ENCODE peak calls at places on chromosome 1, in five cellular contexts. One of them, this sample, is unnamed.
A peak's percentile ranks its signal among the peaks of the same experiment; 100 is the strongest.

GRCh38 chr1:7403265-7404045 is 367.6 kb upstream of the VAMP3 start:
- DNase-seq in mesenchymal stem cell: peak; percentile 50
- DNase-seq in H1: no peak
- DNase-seq in neuronal stem cell: no peak
- DNase-seq in trophoblast cell: no peak
- DNase-seq in this sample: peak; percentile 14

GRCh38 chr1:19377812-19378718 is 65.9 kb downstream of the SLC66A1 start:
- DNase-seq in mesenchymal stem cell: no peak
- DNase-seq in H1: no peak
- DNase-seq in neuronal stem cell: no peak
- DNase-seq in trophoblast cell: peak; percentile 61
- DNase-seq in this sample: no peak

GRCh38 chr1:100730130-100730529 is 10.6 kb downstream of the VCAM1 start:
- DNase-seq in H1: no peak
- DNase-seq in mesenchymal stem cell: no peak
- DNase-seq in neuronal stem cell: no peak
- DNase-seq in trophoblast cell: no peak
- DNase-seq in this sample: no peak

GRCh38 chr1:227889863-227890405 is 57.8 kb downstream of the WNT9A start:
- DNase-seq in H1: no peak
- DNase-seq in mesenchymal stem cell: no peak
- DNase-seq in neuronal stem cell: no peak
- DNase-seq in trophoblast cell: no peak
- DNase-seq in this sample: no peak

GRCh38 chr1:207397525-207397926 is 56.6 kb upstream of the CR2 start:
- DNase-seq in neuronal stem cell: no peak
- DNase-seq in mesenchymal stem cell: no peak
- DNase-seq in trophoblast cell: no peak
- DNase-seq in H1: no peak
- DNase-seq in this sample: peak; percentile 45

GRCh38 chr1:114328505-114328904 is 174.8 kb upstream of the SYT6 start:
- DNase-seq in neuronal stem cell: no peak
- DNase-seq in H1: no peak
- DNase-seq in mesenchymal stem cell: no peak
- DNase-seq in trophoblast cell: no peak
- DNase-seq in this sample: no peak

GRCh38 chr1:180360333-180361075 is 130.4 kb downstream of the LHX4 start:
- DNase-seq in trophoblast cell: no peak
- DNase-seq in H1: no peak
- DNase-seq in mesenchymal stem cell: no peak
- DNase-seq in neuronal stem cell: no peak
- DNase-seq in this sample: no peak

GRCh38 chr1:34621916-34622315 is 132.9 kb upstream of the GJB5 start:
- DNase-seq in H1: no peak
- DNase-seq in trophoblast cell: peak; percentile 89
- DNase-seq in mesenchymal stem cell: no peak
- DNase-seq in neuronal stem cell: no peak
- DNase-seq in this sample: no peak

GRCh38 chr1:53308512-53308911 is 19.4 kb downstream of the LRP8 start:
- DNase-seq in trophoblast cell: no peak
- DNase-seq in mesenchymal stem cell: no peak
- DNase-seq in neuronal stem cell: no peak
- DNase-seq in H1: no peak
- DNase-seq in this sample: no peak

GRCh38 chr1:43539726-43540434 is 9.2 kb downstream of the PTPRF start:
- DNase-seq in H1: no peak
- DNase-seq in neuronal stem cell: no peak
- DNase-seq in trophoblast cell: no peak
- DNase-seq in mesenchymal stem cell: no peak
- DNase-seq in this sample: no peak

GRCh38 chr1:43541721-43542401 is 11.2 kb downstream of the PTPRF start:
- DNase-seq in trophoblast cell: no peak
- DNase-seq in neuronal stem cell: no peak
- DNase-seq in H1: no peak
- DNase-seq in mesenchymal stem cell: no peak
- DNase-seq in this sample: no peak

GRCh38 chr1:43538969-43539368 is 8.3 kb downstream of the PTPRF start:
- DNase-seq in H1: no peak
- DNase-seq in mesenchymal stem cell: no peak
- DNase-seq in neuronal stem cell: no peak
- DNase-seq in trophoblast cell: no peak
- DNase-seq in this sample: no peak

GRCh38 chr1:43541141-43541540 is 10.5 kb downstream of the PTPRF start:
- DNase-seq in trophoblast cell: no peak
- DNase-seq in H1: no peak
- DNase-seq in mesenchymal stem cell: no peak
- DNase-seq in neuronal stem cell: no peak
- DNase-seq in this sample: no peak

GRCh38 chr1:43540653-43541071 is 10.0 kb downstream of the PTPRF start:
- DNase-seq in neuronal stem cell: no peak
- DNase-seq in trophoblast cell: no peak
- DNase-seq in mesenchymal stem cell: no peak
- DNase-seq in H1: no peak
- DNase-seq in this sample: no peak
- H2BK12ac ChIP-seq in neuronal stem cell: no peak overlapping the region
- H2BK12ac ChIP-seq in trophoblast cell: no peak overlapping the region
- H2BK12ac ChIP-seq in mesenchymal stem cell: no peak overlapping the region
- H2BK12ac ChIP-seq in H1: no peak overlapping the region
- H2BK12ac ChIP-seq in this sample: no peak overlapping the region

GRCh38 chr1:29330856-29331255 is 94.5 kb downstream of the PTPRU start:
- DNase-seq in trophoblast cell: no peak
- DNase-seq in neuronal stem cell: no peak
- DNase-seq in H1: no peak
- DNase-seq in mesenchymal stem cell: no peak
- DNase-seq in this sample: no peak
- H2BK12ac ChIP-seq in trophoblast cell: no peak overlapping the region
- H2BK12ac ChIP-seq in neuronal stem cell: no peak overlapping the region
- H2BK12ac ChIP-seq in H1: no peak overlapping the region
- H2BK12ac ChIP-seq in mesenchymal stem cell: no peak overlapping the region
- H2BK12ac ChIP-seq in this sample: no peak overlapping the region

GRCh38 chr1:172154571-172154970 is 265.9 kb upstream of the C1orf105 start:
- DNase-seq in H1: no peak
- DNase-seq in trophoblast cell: no peak
- DNase-seq in mesenchymal stem cell: peak; percentile 85
- DNase-seq in neuronal stem cell: no peak
- DNase-seq in this sample: no peak
- H2BK12ac ChIP-seq in H1: no peak overlapping the region
- H2BK12ac ChIP-seq in trophoblast cell: no peak overlapping the region
- H2BK12ac ChIP-seq in mesenchymal stem cell: no peak overlapping the region
- H2BK12ac ChIP-seq in neuronal stem cell: no peak overlapping the region
- H2BK12ac ChIP-seq in this sample: no peak overlapping the region

DNA sequence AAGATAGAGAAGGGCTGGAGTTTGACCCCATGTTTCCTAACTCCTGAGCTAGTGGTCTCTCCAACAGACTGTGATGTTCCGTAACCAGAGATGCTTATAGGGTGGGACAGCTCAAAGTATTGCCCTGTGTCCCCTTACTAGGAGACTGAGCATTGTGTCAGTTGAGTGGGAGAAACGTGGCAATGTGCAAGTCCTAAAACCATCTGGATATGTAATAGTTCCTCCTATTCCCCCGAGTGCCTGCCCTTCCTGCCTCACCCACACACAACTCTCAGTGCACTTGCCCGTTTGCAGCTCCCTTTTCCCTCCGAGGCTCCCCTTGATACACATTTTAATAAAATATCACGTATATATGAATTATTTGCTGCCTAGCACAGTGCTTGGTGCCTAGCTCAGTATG is 3.4 kb downstream of the PIGV start:
- DNase-seq in trophoblast cell: no peak
- DNase-seq in neuronal stem cell: no peak
- DNase-seq in mesenchymal stem cell: no peak
- DNase-seq in H1: no peak
- DNase-seq in this sample: no peak
- H2BK12ac ChIP-seq in trophoblast cell: no peak overlapping the region
- H2BK12ac ChIP-seq in neuronal stem cell: no peak overlapping the region
- H2BK12ac ChIP-seq in mesenchymal stem cell: no peak overlapping the region
- H2BK12ac ChIP-seq in H1: no peak overlapping the region
- H2BK12ac ChIP-seq in this sample: no peak overlapping the region

GRCh38 chr1:203443296-203443695 is 32.3 kb upstream of the PRELP start:
- DNase-seq in trophoblast cell: no peak
- DNase-seq in mesenchymal stem cell: no peak
- DNase-seq in neuronal stem cell: no peak
- DNase-seq in H1: no peak
- DNase-seq in this sample: no peak
- H2BK12ac ChIP-seq in trophoblast cell: no peak overlapping the region
- H2BK12ac ChIP-seq in mesenchymal stem cell: no peak overlapping the region
- H2BK12ac ChIP-seq in neuronal stem cell: no peak overlapping the region
- H2BK12ac ChIP-seq in H1: no peak overlapping the region
- H2BK12ac ChIP-seq in this sample: no peak overlapping the region

GRCh38 chr1:90940746-90941145 is 81.1 kb downstream of the ZNF644 start:
- DNase-seq in trophoblast cell: no peak
- DNase-seq in neuronal stem cell: no peak
- DNase-seq in H1: no peak
- DNase-seq in mesenchymal stem cell: no peak
- DNase-seq in this sample: no peak
- H2BK12ac ChIP-seq in trophoblast cell: no peak overlapping the region
- H2BK12ac ChIP-seq in neuronal stem cell: no peak overlapping the region
- H2BK12ac ChIP-seq in H1: no peak overlapping the region
- H2BK12ac ChIP-seq in mesenchymal stem cell: no peak overlapping the region
- H2BK12ac ChIP-seq in this sample: no peak overlapping the region

GRCh38 chr1:173424137-173424536 is 53.0 kb upstream of the PRDX6 start:
- DNase-seq in neuronal stem cell: no peak
- DNase-seq in mesenchymal stem cell: no peak
- DNase-seq in H1: no peak
- DNase-seq in trophoblast cell: no peak
- DNase-seq in this sample: no peak

GRCh38 chr1:173424786-173425407 is 52.2 kb upstream of the PRDX6 start:
- DNase-seq in H1: no peak
- DNase-seq in trophoblast cell: peak; percentile 79
- DNase-seq in mesenchymal stem cell: no peak
- DNase-seq in neuronal stem cell: no peak
- DNase-seq in this sample: no peak

GRCh38 chr1:173423326-173423725 is 53.8 kb upstream of the PRDX6 start:
- DNase-seq in neuronal stem cell: no peak
- DNase-seq in trophoblast cell: no peak
- DNase-seq in mesenchymal stem cell: no peak
- DNase-seq in H1: no peak
- DNase-seq in this sample: no peak

GRCh38 chr1:173427146-173428054 is 49.7 kb upstream of the PRDX6 start:
- DNase-seq in trophoblast cell: peak; percentile 58
- DNase-seq in mesenchymal stem cell: no peak
- DNase-seq in neuronal stem cell: no peak
- DNase-seq in H1: no peak
- DNase-seq in this sample: no peak

DNA sequence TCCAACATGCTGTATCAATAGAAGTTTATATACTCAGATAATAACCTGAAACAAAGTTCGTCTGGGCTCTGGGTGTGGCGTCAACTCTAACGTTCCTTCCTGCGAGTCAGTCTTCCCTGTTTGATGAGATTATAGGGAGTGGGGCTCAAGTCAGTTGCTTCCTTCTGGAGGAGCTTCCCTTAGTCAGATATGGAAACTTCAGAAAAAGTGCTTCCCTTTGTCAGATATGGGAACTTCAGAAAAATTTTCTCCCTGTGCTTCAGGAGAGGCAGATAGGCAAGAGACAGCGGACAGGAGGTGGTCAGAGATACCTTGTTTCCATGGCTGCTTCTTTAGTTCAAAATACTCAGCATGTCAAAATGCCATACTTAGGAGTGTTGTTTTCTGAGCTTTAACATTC is 51.1 kb upstream of the PRDX6 start:
- DNase-seq in H1: no peak
- DNase-seq in neuronal stem cell: no peak
- DNase-seq in mesenchymal stem cell: no peak
- DNase-seq in trophoblast cell: no peak
- DNase-seq in this sample: no peak
- H2BK12ac ChIP-seq in H1: no peak overlapping the region
- H2BK12ac ChIP-seq in neuronal stem cell: no peak overlapping the region
- H2BK12ac ChIP-seq in mesenchymal stem cell: no peak overlapping the region
- H2BK12ac ChIP-seq in trophoblast cell: peak overlapping the region; percentile 53
- H2BK12ac ChIP-seq in this sample: no peak overlapping the region

GRCh38 chr1:201421041-201421440 is 489 bp downstream of the TNNI1 start:
- DNase-seq in trophoblast cell: no peak
- DNase-seq in H1: no peak
- DNase-seq in neuronal stem cell: no peak
- DNase-seq in mesenchymal stem cell: no peak
- DNase-seq in this sample: no peak

GRCh38 chr1:201426395-201427310 is 5.1 kb upstream of the TNNI1 start:
- DNase-seq in mesenchymal stem cell: no peak
- DNase-seq in trophoblast cell: no peak
- DNase-seq in H1: no peak
- DNase-seq in neuronal stem cell: no peak
- DNase-seq in this sample: no peak

GRCh38 chr1:201422026-201422425 is 496 bp upstream of the TNNI1 start:
- DNase-seq in trophoblast cell: no peak
- DNase-seq in mesenchymal stem cell: no peak
- DNase-seq in neuronal stem cell: no peak
- DNase-seq in H1: no peak
- DNase-seq in this sample: no peak

GRCh38 chr1:201422436-201423030 is 1.0 kb upstream of the TNNI1 start:
- DNase-seq in H1: no peak
- DNase-seq in neuronal stem cell: no peak
- DNase-seq in mesenchymal stem cell: no peak
- DNase-seq in trophoblast cell: no peak
- DNase-seq in this sample: no peak

GRCh38 chr1:201423655-201424610 is 2.4 kb upstream of the TNNI1 start:
- DNase-seq in mesenchymal stem cell: no peak
- DNase-seq in trophoblast cell: no peak
- DNase-seq in H1: no peak
- DNase-seq in neuronal stem cell: no peak
- DNase-seq in this sample: no peak
- H2BK12ac ChIP-seq in mesenchymal stem cell: no peak overlapping the region
- H2BK12ac ChIP-seq in trophoblast cell: no peak overlapping the region
- H2BK12ac ChIP-seq in H1: no peak overlapping the region
- H2BK12ac ChIP-seq in neuronal stem cell: peak overlapping the region; percentile 80
- H2BK12ac ChIP-seq in this sample: no peak overlapping the region